ENCODE peak calls at places on chromosome 12, in five cellular contexts. F, K, D, P and A are unnamed samples.

GRCh38 chr12:14833952-14834351 is 9.4 kb downstream of the ART4 start:
- DNase-seq in F (no peak), K (no peak), D (no peak), P (peak; percentile 74), A (no peak)

GRCh38 chr12:113361574-113362370 is 3.4 kb downstream of the PLBD2 start:
- DNase-seq in F (no peak), K (no peak), D (no peak), P (no peak), A (no peak)

GRCh38 chr12:40192704-40193255 is 32.0 kb upstream of the LRRK2 start:
- DNase-seq in F (no peak), K (no peak), D (no peak), P (no peak), A (no peak)

GRCh38 chr12:7136676-7137075 is 6.5 kb downstream of the CLSTN3 start:
- DNase-seq in F (no peak), K (no peak), D (no peak), P (no peak), A (no peak)

GRCh38 chr12:46385439-46385838 is 12.9 kb upstream of the SLC38A2 start:
- DNase-seq in F (no peak), K (no peak), D (no peak), P (no peak), A (no peak)

GRCh38 chr12:90100619-90101018 is 392.0 kb upstream of the ATP2B1 start:
- DNase-seq in F (no peak), K (no peak), D (no peak), P (no peak), A (no peak)

GRCh38 chr12:92562063-92562734 is 140.6 kb upstream of the PLEKHG7 start:
- DNase-seq in F (no peak), K (no peak), D (no peak), P (no peak), A (no peak)

GRCh38 chr12:108304633-108305032 is 34.5 kb downstream of the CMKLR1 start:
- DNase-seq in F (no peak), K (no peak), D (no peak), P (no peak), A (no peak)

GRCh38 chr12:5083955-5084849 is 40.5 kb downstream of the KCNA5 start:
- DNase-seq in F (no peak), K (no peak), D (no peak), P (peak; percentile 73), A (no peak)

GRCh38 chr12:64335886-64336466 is 54.6 kb downstream of the C12orf56 start:
- DNase-seq in F (no peak), K (no peak), D (no peak), P (no peak), A (no peak)

GRCh38 chr12:78035913-78036658 is 205.4 kb downstream of the NAV3 start:
- DNase-seq in F (no peak), K (no peak), D (no peak), P (no peak), A (no peak)

GRCh38 chr12:30450872-30451271 is 244.8 kb downstream of the IPO8 start:
- DNase-seq in F (no peak), K (no peak), D (no peak), P (no peak), A (no peak)

GRCh38 chr12:53495903-53496751 is 3.1 kb downstream of the MAP3K12 start:
- DNase-seq in F (no peak), K (no peak), D (no peak), P (no peak), A (peak; percentile 78)
- H3K4me3 ChIP-seq in F (no peak overlapping the region), K (peak overlapping the region; percentile 6), D (no peak overlapping the region), P (no peak overlapping the region), A (no peak overlapping the region)

GRCh38 chr12:65891987-65892481 is 67.8 kb downstream of the HMGA2 start:
- DNase-seq in F (peak; percentile 99), K (peak; percentile 71), D (peak; percentile 50), P (peak; percentile 91), A (peak; percentile 40)

GRCh38 chr12:65894127-65894526 is 69.8 kb downstream of the HMGA2 start:
- DNase-seq in F (no peak), K (no peak), D (no peak), P (no peak), A (no peak)

GRCh38 chr12:65892905-65893304 is 68.6 kb downstream of the HMGA2 start:
- DNase-seq in F (peak; percentile 46), K (no peak), D (no peak), P (peak; percentile 66), A (no peak)

GRCh38 chr12:65889144-65889880 is 65.0 kb downstream of the HMGA2 start:
- DNase-seq in F (no peak), K (no peak), D (no peak), P (no peak), A (no peak)

DNA sequence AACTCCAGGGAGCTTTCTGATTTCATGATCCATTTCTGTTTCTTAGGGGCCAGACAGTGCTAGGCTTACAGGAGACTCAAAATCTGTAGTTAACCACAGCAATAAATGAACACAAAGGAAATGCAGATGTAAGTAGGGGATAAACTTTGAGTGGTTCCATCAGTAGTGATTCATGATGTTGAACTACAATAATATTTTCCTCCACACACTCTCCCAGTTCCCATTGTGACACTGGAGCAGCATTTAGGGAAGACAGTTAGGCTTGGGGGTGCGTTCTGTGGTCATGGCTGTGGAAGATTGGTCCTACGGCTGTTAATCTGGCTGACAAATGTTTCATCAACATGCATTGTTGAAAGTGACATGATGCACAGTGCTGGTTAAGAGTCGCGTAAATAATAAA is 66.9 kb downstream of the HMGA2 start:
- DNase-seq in F (no peak), K (no peak), D (no peak), P (peak; percentile 66), A (no peak)
- H3K4me3 ChIP-seq in F (peak overlapping the region; percentile 46), K (no peak overlapping the region), D (no peak overlapping the region), P (no peak overlapping the region), A (no peak overlapping the region)

DNA sequence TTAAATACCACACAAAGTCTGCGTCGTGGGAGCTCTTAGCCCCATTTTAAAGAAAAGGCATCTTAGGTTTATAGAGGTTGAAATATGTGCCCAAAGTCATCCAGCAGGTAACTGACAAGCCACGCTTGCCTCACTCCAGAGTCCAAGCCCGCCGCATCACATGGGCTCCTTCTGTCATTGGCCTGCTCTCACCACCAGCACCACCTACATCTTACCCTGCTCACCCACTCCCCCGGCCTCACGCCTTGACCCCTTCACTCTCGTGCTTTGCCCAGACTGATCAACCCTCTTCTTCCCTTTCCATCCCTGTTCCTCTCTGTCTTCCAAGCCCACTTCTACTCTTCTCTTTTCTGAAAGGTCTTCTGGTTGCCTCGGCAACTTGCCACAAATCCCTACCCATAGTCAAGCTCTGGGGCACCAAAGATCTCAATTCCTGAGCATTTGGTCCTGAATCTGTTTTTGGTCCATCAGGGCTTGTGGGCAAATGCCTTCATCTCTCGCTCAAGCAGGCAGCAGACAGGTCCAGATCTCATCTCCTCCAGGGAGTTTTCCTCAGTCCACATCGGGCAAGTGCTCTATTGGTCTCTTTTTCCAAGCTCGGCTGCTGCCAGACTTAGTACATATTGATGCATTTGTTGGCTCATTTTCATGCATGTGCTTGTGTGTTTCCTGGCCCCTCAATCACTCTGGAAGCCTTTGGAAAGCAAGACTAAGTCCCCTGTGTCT is 3.5 kb upstream of the KRT1 start:
- DNase-seq in F (no peak), K (no peak), D (no peak), P (peak; percentile 83), A (no peak)
- H3K4me3 ChIP-seq in F (no peak overlapping the region), K (no peak overlapping the region), D (no peak overlapping the region), P (no peak overlapping the region), A (no peak overlapping the region)

GRCh38 chr12:65602191-65602578 is 222.1 kb upstream of the HMGA2 start:
- DNase-seq in F (no peak), K (no peak), D (no peak), P (no peak), A (no peak)

GRCh38 chr12:65606008-65606766 is 218.1 kb upstream of the HMGA2 start:
- DNase-seq in F (no peak), K (no peak), D (no peak), P (no peak), A (no peak)

GRCh38 chr12:65603428-65604351 is 220.6 kb upstream of the HMGA2 start:
- DNase-seq in F (peak; percentile 89), K (peak; percentile 18), D (peak; percentile 27), P (peak; percentile 94), A (peak; percentile 93)

GRCh38 chr12:65605019-65605418 is 219.3 kb upstream of the HMGA2 start:
- DNase-seq in F (no peak), K (no peak), D (no peak), P (no peak), A (no peak)

GRCh38 chr12:65602579-65603295 is 221.5 kb upstream of the HMGA2 start:
- DNase-seq in F (peak; percentile 68), K (peak; percentile 75), D (peak; percentile 76), P (peak; percentile 89), A (peak; percentile 97)
- H3K4me3 ChIP-seq in F (peak overlapping the region; percentile 56), K (peak overlapping the region; percentile 32), D (no peak overlapping the region), P (peak overlapping the region; percentile 40), A (peak overlapping the region; percentile 53)

GRCh38 chr12:1553987-1554982 is 40.1 kb downstream of the FBXL14 start:
- DNase-seq in F (no peak), K (no peak), D (no peak), P (no peak), A (no peak)

GRCh38 chr12:1551496-1551895 is 42.9 kb downstream of the FBXL14 start:
- DNase-seq in F (no peak), K (no peak), D (no peak), P (no peak), A (no peak)

GRCh38 chr12:1552171-1552570 is 42.2 kb downstream of the FBXL14 start:
- DNase-seq in F (no peak), K (no peak), D (no peak), P (no peak), A (no peak)

GRCh38 chr12:1553546-1553945 is 40.8 kb downstream of the FBXL14 start:
- DNase-seq in F (no peak), K (no peak), D (no peak), P (no peak), A (no peak)

GRCh38 chr12:1552978-1553471 is 41.4 kb downstream of the FBXL14 start:
- DNase-seq in F (no peak), K (no peak), D (no peak), P (no peak), A (peak; percentile 15)
- H3K4me3 ChIP-seq in F (no peak overlapping the region), K (no peak overlapping the region), D (no peak overlapping the region), P (no peak overlapping the region), A (no peak overlapping the region)

DNA sequence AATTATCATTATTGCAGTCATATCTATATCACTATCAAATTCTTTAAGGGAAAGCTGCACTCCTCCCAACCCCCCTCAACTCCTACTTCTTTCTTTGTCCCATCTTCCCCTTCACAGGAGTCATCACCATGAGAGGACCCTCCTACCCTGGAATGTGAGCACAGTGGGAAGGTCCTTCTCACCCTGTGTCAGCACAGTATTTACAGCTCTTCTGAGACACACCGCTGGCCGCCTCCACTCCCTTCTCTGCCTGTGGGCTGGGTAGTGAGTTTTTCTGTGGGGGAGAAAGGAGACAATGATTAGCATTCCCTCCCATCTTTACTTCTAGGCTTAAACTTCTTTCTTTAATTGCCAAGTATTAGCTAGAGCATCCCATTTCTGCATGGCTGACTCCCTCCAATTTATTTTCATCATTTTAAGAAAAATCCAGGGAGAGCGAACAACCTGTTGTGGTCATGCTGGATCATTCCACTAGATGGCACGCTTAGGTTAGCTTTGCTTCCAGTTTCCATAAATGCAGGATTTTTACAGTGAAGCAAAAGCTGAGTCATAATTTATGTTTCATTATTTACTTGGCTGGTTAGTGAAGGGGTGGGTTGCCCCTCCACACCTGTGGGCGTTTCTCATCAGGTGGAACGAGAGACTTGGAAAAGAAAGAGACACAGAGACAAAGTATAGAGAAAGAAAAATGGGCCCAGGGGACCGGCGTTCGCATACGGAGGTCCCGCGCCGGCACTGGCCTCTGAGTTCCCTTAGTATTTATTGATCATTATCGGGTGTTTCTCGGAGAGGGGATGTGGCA is 188.5 kb downstream of the ALX1 start:
- DNase-seq in F (peak; percentile 28), K (no peak), D (no peak), P (peak; percentile 1), A (peak; percentile 52)
- H3K4me3 ChIP-seq in F (peak overlapping the region; percentile 35), K (peak overlapping the region; percentile 62), D (no peak overlapping the region), P (no peak overlapping the region), A (peak overlapping the region; percentile 43)

GRCh38 chr12:116654216-116654743 is 83.6 kb downstream of the SPRING1 start:
- DNase-seq in F (no peak), K (no peak), D (no peak), P (no peak), A (no peak)
- H3K4me3 ChIP-seq in F (no peak overlapping the region), K (no peak overlapping the region), D (no peak overlapping the region), P (no peak overlapping the region), A (no peak overlapping the region)